ENCODE peak calls at places on chromosomes 4 and X, in ten cellular contexts. W is pancreas; N is fibroblast of lung; H is PC-9; L is left ventricle myocardium inferior; K is CD4-positive, alpha-beta memory T cell; I is stomach; V is adipocyte; G is WERI-Rb-1; R is SJCRH30. E is an unnamed sample.

GRCh38 chr4:52263612-52264011 is 212.5 kb downstream of the SPATA18 start:
- DNase-seq in I (no peak), K (no peak), W (no peak), G (no peak), R (no peak), V (no peak), H (no peak), N (no peak), L (no peak), E (no peak)

GRCh38 chr4:95835672-95836071 is 4.2 kb upstream of the PDHA2 start:
- DNase-seq in H (no peak), L (no peak), K (no peak), V (no peak), N (peak; percentile 1), I (no peak), W (no peak), G (peak; percentile 50), R (peak; percentile 70), E (no peak)

GRCh38 chr4:152780267-152780811 is 585 bp downstream of the ARFIP1 start:
- DNase-seq in W (no peak), I (no peak), R (peak; percentile 38), V (peak; percentile 59), N (no peak), G (peak; percentile 41), K (no peak), L (peak; percentile 13), H (no peak), E (peak; percentile 44)

GRCh38 chr4:31053451-31053850 is 333.3 kb downstream of the PCDH7 start:
- DNase-seq in H (no peak), V (no peak), W (no peak), R (no peak), L (no peak), N (peak; percentile 20), G (no peak), I (no peak), K (no peak), E (no peak)

GRCh38 chr4:66688674-66689073 is 856.6 kb downstream of the CENPC start:
- DNase-seq in L (no peak), I (no peak), R (peak; percentile 44), N (peak; percentile 11), W (no peak), H (no peak), G (no peak), K (no peak), V (peak; percentile 68), E (no peak)

GRCh38 chrX:153873282-153874090 is 12.5 kb downstream of the L1CAM start:
- DNase-seq in N (no peak), G (peak; percentile 88), W (peak; percentile 39), H (no peak), K (no peak), L (no peak), I (no peak), R (peak; percentile 43), V (no peak), E (no peak)

GRCh38 chr4:157791236-157791635 is 381.6 kb downstream of the GASK1B start:
- DNase-seq in L (no peak), N (no peak), I (no peak), V (no peak), G (no peak), K (no peak), R (no peak), W (no peak), H (no peak), E (no peak)

GRCh38 chrX:118496763-118497079 is 1.1 kb downstream of the DOCK11 start:
- DNase-seq in K (no peak), V (peak; percentile 15), G (no peak), W (no peak), H (no peak), L (no peak), R (peak; percentile 20), N (no peak), I (no peak), E (no peak)

GRCh38 chrX:19799319-19800182 is 87.8 kb downstream of the SH3KBP1 start:
- DNase-seq in K (peak; percentile 73), V (peak; percentile 52), I (no peak), H (no peak), W (no peak), L (no peak), G (no peak), N (peak; percentile 43), R (peak; percentile 85), E (no peak)

GRCh38 chr4:189973646-189974045 is 33.0 kb downstream of the FRG1 start:
- DNase-seq in L (no peak), R (no peak), N (no peak), I (no peak), W (no peak), G (no peak), V (no peak), H (no peak), K (no peak), E (no peak)

GRCh38 chr4:100208964-100209363 is 18.7 kb upstream of the DDIT4L start:
- DNase-seq in H (no peak), L (no peak), R (peak; percentile 9), N (no peak), K (no peak), G (no peak), W (no peak), V (no peak), I (no peak), E (peak; percentile 16)

GRCh38 chrX:9871871-9872270 is 85.6 kb downstream of the SHROOM2 start:
- DNase-seq in H (no peak), V (peak; percentile 60), G (no peak), I (no peak), R (no peak), K (no peak), W (no peak), L (no peak), N (peak; percentile 80), E (no peak)

GRCh38 chr4:187826725-187827124 is 168.8 kb upstream of the ZFP42 start:
- DNase-seq in R (no peak), W (no peak), I (no peak), G (no peak), V (no peak), N (no peak), K (no peak), L (no peak), H (no peak), E (no peak)

GRCh38 chr4:155966661-155967060 is 13.0 kb upstream of the CTSO start:
- DNase-seq in I (no peak), W (no peak), H (no peak), K (no peak), N (no peak), G (no peak), L (no peak), V (no peak), R (peak; percentile 90), E (no peak)

GRCh38 chr4:139913398-139913990 is 240.5 kb downstream of the MAML3 start:
- DNase-seq in R (no peak), L (no peak), N (peak; percentile 69), I (peak; percentile 46), V (peak; percentile 51), K (no peak), W (peak; percentile 55), G (peak; percentile 13), H (no peak), E (no peak)

GRCh38 chrX:313546-313945 is 5.0 kb downstream of the GTPBP6 start:
- DNase-seq in N (no peak), R (no peak), K (no peak), I (no peak), V (no peak), H (no peak), L (peak; percentile 6), G (no peak), W (peak; percentile 25), E (no peak)

GRCh38 chrX:310621-311155 is 7.9 kb downstream of the GTPBP6 start:
- DNase-seq in W (peak; percentile 43), R (no peak), K (no peak), G (no peak), I (no peak), H (no peak), N (no peak), L (no peak), V (no peak), E (peak; percentile 30)

GRCh38 chrX:308821-309520 is 9.6 kb downstream of the GTPBP6 start:
- DNase-seq in K (no peak), G (no peak), L (peak; percentile 5), N (no peak), V (no peak), W (peak; percentile 30), I (no peak), R (no peak), H (no peak), E (peak; percentile 24)

GRCh38 chrX:312621-313331 is 5.8 kb downstream of the GTPBP6 start:
- DNase-seq in R (no peak), W (peak; percentile 79), N (no peak), H (no peak), L (peak; percentile 11), G (no peak), I (no peak), V (no peak), K (no peak), E (no peak)

GRCh38 chrX:311156-312129 is 7.2 kb downstream of the GTPBP6 start:
- DNase-seq in I (no peak), K (no peak), V (no peak), R (no peak), G (no peak), N (no peak), W (peak; percentile 71), L (no peak), H (no peak), E (no peak)
- H3K36me3 ChIP-seq in I (peaks cover 63% of the 10 kb centered on the region), K (peaks cover 53% of the 10 kb centered on the region), V (peaks cover 73% of the 10 kb centered on the region), R (peaks cover 61% of the 10 kb centered on the region), G (peaks cover 62% of the 10 kb centered on the region), N (peaks cover 36% of the 10 kb centered on the region), W (no peaks in the 10 kb centered on the region), L (peaks cover 80% of the 10 kb centered on the region), H (no peaks in the 10 kb centered on the region), E (peaks cover 53% of the 10 kb centered on the region)

GRCh38 chrX:129791961-129792570 is 12.3 kb downstream of the SASH3 start:
- DNase-seq in N (no peak), W (no peak), L (no peak), H (no peak), V (no peak), G (no peak), K (no peak), R (no peak), I (no peak), E (no peak)
- H3K27me3 ChIP-seq in N (no peaks in the 10 kb centered on the region), W (no peaks in the 10 kb centered on the region), L (no peaks in the 10 kb centered on the region), H (no peaks in the 10 kb centered on the region), V (peaks cover 10% of the 10 kb centered on the region), G (no peaks in the 10 kb centered on the region), K (no peaks in the 10 kb centered on the region), R (no peaks in the 10 kb centered on the region), I (no peaks in the 10 kb centered on the region), E (no peaks in the 10 kb centered on the region)

GRCh38 chr4:577499-578450 is 1.7 kb upstream of the TMEM271 start:
- DNase-seq in G (no peak), N (peak; percentile 32), V (peak; percentile 55), R (peak; percentile 52), W (no peak), K (no peak), L (no peak), H (peak; percentile 25), I (no peak), E (no peak)
- H3K4me3 ChIP-seq in G (no peak overlapping the region), N (no peak overlapping the region), V (no peak overlapping the region), R (peak overlapping the region; percentile 35), W (no peak overlapping the region), K (no peak overlapping the region), L (peak overlapping the region; percentile 21), H (peak overlapping the region; percentile 37), I (no peak overlapping the region), E (no peak overlapping the region)

DNA sequence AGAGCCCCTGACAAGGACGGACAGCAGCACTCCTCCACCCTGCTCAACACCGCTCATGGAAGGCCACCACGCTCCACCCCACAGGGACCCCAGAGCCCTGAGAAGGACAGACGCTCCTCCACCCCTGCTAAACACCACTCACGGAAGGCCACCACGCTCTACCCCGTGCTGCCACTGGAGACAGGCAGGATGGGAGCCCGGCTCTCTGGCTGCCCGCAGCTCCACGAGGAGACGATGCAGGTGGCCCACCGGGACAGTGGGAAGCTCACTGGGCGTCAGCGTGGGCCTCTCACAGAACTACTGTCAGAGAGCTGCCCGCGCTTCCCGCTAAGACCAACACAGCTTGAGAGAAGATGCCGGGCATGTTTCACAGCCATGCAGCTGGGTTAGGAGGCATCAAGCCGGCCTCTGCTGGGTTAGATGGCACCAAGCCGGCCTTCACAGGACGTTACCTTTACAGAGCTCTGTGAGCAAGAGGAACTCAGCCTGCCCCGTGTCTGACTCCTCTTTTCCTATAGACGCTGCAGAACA is 20.8 kb downstream of the GAK start:
- DNase-seq in N (no peak), G (no peak), R (no peak), H (no peak), I (no peak), L (no peak), W (peak; percentile 54), K (no peak), V (no peak), E (no peak)
- H3K36me3 ChIP-seq in N (peaks cover 4% of the 10 kb centered on the region), G (peaks cover 33% of the 10 kb centered on the region), R (peaks cover 21% of the 10 kb centered on the region), H (peaks cover 4% of the 10 kb centered on the region), I (peaks cover 36% of the 10 kb centered on the region), L (peaks cover 52% of the 10 kb centered on the region), W (no peaks in the 10 kb centered on the region), K (peaks cover 35% of the 10 kb centered on the region), V (peaks cover 30% of the 10 kb centered on the region), E (no peaks in the 10 kb centered on the region)

E was measured in SJSA1.